ENCODE peak calls at places on chromosome 15, in nine cellular contexts. M is tibial nerve; J is fibroblast of lung; V is psoas muscle; W is mucosa of descending colon; O is CD4-positive, alpha-beta memory T cell; L is neuronal stem cell; A is cardiac muscle cell; N is ovary. I is an unnamed sample.

GRCh38 chr15:40252438-40253178 is 13.7 kb downstream of the PAK6 start:
- DNase-seq in O (no peak), A (peak; percentile 29), V (peak; percentile 65), J (no peak), N (peak; percentile 60), M (no peak), W (peak; percentile 69), L (peak; percentile 39), I (peak; percentile 78)

GRCh38 chr15:61144055-61144454 is 85.0 kb downstream of the RORA start:
- DNase-seq in V (no peak), O (no peak), L (no peak), N (no peak), J (no peak), M (no peak), A (no peak), W (no peak), I (peak; percentile 42)

GRCh38 chr15:61157933-61158332 is 71.2 kb downstream of the RORA start:
- DNase-seq in W (no peak), J (peak; percentile 60), A (peak; percentile 67), N (no peak), V (peak; percentile 71), L (no peak), M (peak; percentile 42), O (no peak), I (peak; percentile 75)

GRCh38 chr15:80026754-80027153 is 32.7 kb upstream of the ZFAND6 start:
- DNase-seq in J (no peak), N (no peak), O (no peak), M (no peak), L (no peak), W (no peak), V (no peak), A (no peak), I (no peak)

GRCh38 chr15:45402955-45403892 is 24.9 kb upstream of the GATM start:
- DNase-seq in V (peak; percentile 71), M (no peak), O (peak; percentile 14), W (peak; percentile 70), A (peak; percentile 30), N (no peak), L (peak; percentile 17), J (peak; percentile 35), I (peak; percentile 69)

GRCh38 chr15:100295939-100296338 is 45.8 kb downstream of the ADAMTS17 start:
- DNase-seq in O (no peak), M (no peak), W (no peak), V (no peak), A (no peak), N (no peak), L (no peak), J (no peak), I (no peak)

GRCh38 chr15:47439146-47439869 is 278.0 kb upstream of the SEMA6D start:
- DNase-seq in M (no peak), J (peak; percentile 65), A (no peak), O (no peak), V (no peak), N (no peak), W (no peak), L (no peak), I (no peak)

GRCh38 chr15:58357529-58358476 is 74.0 kb upstream of the LIPC start:
- DNase-seq in N (no peak), M (no peak), O (peak; percentile 20), W (no peak), A (peak; percentile 52), V (no peak), J (peak; percentile 28), L (no peak), I (no peak)

GRCh38 chr15:55407631-55407948 is 569 bp downstream of the CCPG1 start:
- DNase-seq in A (no peak), L (no peak), V (no peak), W (no peak), N (no peak), M (no peak), O (no peak), J (peak; percentile 34), I (no peak)

DNA sequence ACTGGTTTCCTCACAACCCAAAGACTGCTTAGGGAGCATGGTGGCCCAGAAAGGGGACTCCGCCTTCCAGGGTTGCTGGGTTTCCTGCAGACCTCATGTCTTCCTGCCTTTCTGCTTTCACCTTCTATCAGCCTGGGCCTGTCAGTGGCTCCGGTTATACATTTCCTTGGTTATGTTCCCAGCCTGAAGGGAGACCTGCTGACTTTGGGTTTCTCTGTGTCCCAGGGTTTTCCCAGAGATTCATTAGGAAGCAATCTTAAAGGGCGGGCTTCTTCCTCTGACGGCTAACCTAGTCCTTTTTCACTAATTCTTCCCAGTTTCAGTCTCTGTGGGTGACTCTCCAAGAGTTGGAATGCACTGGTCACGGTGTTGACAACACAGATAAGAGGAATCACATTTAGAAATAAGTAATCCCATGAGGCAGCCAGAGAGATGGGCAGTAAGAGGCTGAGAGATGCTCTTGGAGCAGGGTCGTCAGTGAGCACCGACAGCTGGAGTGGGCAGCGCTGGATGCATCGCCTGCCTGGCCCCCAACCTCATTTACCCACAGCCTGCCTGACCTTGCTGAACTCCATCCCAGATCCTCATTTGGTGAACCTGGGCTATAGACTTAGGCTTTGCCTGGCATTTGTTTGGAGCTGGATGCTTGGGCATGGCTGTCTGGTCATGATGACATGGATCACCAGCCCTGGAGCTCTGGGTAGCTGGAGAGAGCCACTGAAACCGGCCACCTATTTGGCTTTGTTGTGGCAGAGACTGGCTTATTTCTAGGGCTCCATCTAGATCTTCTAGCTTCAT is 10.0 kb upstream of the EHD4 start:
- DNase-seq in W (no peak), J (no peak), N (no peak), L (no peak), O (no peak), M (no peak), A (peak; percentile 71), V (no peak), I (no peak)
- H3K4me3 ChIP-seq in W (no peak overlapping the region), J (no peak overlapping the region), N (no peak overlapping the region), L (no peak overlapping the region), O (no peak overlapping the region), M (no peak overlapping the region), A (no peak overlapping the region), V (no peak overlapping the region), I (no peak overlapping the region)

GRCh38 chr15:98789020-98789419 is 140.7 kb downstream of the IGF1R start:
- DNase-seq in O (no peak), V (no peak), L (no peak), N (no peak), M (no peak), W (no peak), J (no peak), A (no peak), I (no peak)
- H3K4me1 ChIP-seq in O (no peaks in the 10 kb centered on the region), V (peaks cover 30% of the 10 kb centered on the region), L (peaks cover 50% of the 10 kb centered on the region), N (peaks cover 15% of the 10 kb centered on the region), M (no peaks in the 10 kb centered on the region), W (peaks cover 43% of the 10 kb centered on the region), J (peaks cover 4% of the 10 kb centered on the region), A (peaks cover 41% of the 10 kb centered on the region), I (peaks cover 14% of the 10 kb centered on the region)

GRCh38 chr15:66456211-66456610 is 41.4 kb downstream of the SNAPC5 start:
- DNase-seq in V (no peak), M (no peak), L (no peak), J (no peak), W (no peak), A (no peak), O (no peak), N (no peak), I (no peak)

GRCh38 chr15:66454143-66454542 is 43.4 kb downstream of the SNAPC5 start:
- DNase-seq in W (no peak), L (no peak), V (no peak), N (no peak), J (peak; percentile 16), O (no peak), M (no peak), A (peak; percentile 33), I (no peak)

GRCh38 chr15:66452971-66453580 is 44.5 kb downstream of the SNAPC5 start:
- DNase-seq in J (no peak), N (peak; percentile 47), M (peak; percentile 16), V (no peak), W (no peak), O (no peak), A (no peak), L (no peak), I (no peak)

DNA sequence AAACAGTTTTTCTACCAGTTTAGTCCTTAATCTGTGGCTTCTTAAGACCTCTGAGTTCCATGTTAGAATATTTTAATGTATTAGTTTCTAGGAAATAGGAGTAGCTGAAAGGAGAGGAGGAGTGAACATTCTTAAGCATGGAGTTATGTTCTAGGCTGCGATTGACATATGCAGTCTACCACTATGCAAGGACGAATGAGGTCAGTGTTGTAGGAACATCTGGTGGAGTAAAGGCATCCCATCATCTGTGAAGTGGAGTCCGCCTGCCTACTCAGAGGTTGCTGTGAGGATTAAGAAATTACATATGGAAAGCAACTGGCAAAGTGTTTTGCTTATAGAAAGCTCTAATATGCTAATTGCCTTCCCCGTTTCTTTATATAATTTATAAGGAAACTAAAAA is 45.1 kb downstream of the SNAPC5 start:
- DNase-seq in O (no peak), A (no peak), L (no peak), M (no peak), V (no peak), N (no peak), W (no peak), J (peak; percentile 26), I (no peak)
- H3K4me3 ChIP-seq in O (no peak overlapping the region), A (no peak overlapping the region), L (no peak overlapping the region), M (no peak overlapping the region), V (no peak overlapping the region), N (no peak overlapping the region), W (no peak overlapping the region), J (no peak overlapping the region), I (no peak overlapping the region)

DNA sequence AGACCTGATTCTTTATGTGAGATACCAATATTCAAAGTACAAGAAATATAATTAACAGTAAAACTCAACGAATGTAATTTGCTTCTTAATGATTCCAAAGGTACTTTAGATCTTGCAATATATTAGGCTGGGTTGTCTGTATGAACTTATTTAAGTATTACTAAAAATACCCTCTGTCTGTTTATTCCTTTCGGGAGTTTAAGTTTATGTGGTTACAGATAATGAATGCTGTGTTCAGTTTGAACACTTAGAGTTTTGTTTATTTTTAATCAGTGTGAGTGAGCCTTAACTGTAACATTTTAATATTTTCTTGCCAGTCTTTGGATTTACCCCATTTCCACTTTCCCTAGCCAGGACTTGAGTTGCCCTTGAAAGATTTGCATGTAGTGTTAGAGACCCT is 3.5 kb downstream of the PDE8A start:
- DNase-seq in J (no peak), W (no peak), N (no peak), O (no peak), A (no peak), M (no peak), L (no peak), V (no peak), I (no peak)
- H3K4me1 ChIP-seq in J (peaks cover 7% of the 10 kb centered on the region), W (peaks cover 25% of the 10 kb centered on the region), N (peaks cover 6% of the 10 kb centered on the region), O (peaks cover 73% of the 10 kb centered on the region), A (peaks cover 18% of the 10 kb centered on the region), M (no peaks in the 10 kb centered on the region), L (no peaks in the 10 kb centered on the region), V (peaks cover 43% of the 10 kb centered on the region), I (peaks cover 9% of the 10 kb centered on the region)

GRCh38 chr15:48641416-48641815 is 4.1 kb downstream of the FBN1 start:
- DNase-seq in A (peak; percentile 56), L (no peak), V (no peak), W (no peak), O (no peak), J (peak; percentile 58), N (no peak), M (no peak), I (no peak)
- H3K4me3 ChIP-seq in A (no peak overlapping the region), L (no peak overlapping the region), V (peak overlapping the region; percentile 36), W (no peak overlapping the region), O (no peak overlapping the region), J (peak overlapping the region; percentile 24), N (peak overlapping the region; percentile 5), M (no peak overlapping the region), I (peak overlapping the region; percentile 11)

I was measured in right cardiac atrium.